ENCODE peak calls at places on chromosomes 2 and 18, in seven cellular contexts. C is OCI-LY7, N is kidney, A is colonic mucosa, Z is heart left ventricle, L is AG04450, B is dorsolateral prefrontal cortex. J is an unnamed sample.

GRCh38 chr18:50424877-50425690 is 50.2 kb downstream of the SKA1 start:
- DNase-seq in C (no peak), N (no peak), A (no peak), Z (peak), L (no peak), B (no peak), J (no peak)

GRCh38 chr2:64727013-64727767 is 73.5 kb upstream of the SERTAD2 start:
- DNase-seq in C (peak), N (no peak), A (no peak), Z (no peak), L (no peak), B (no peak), J (no peak)

GRCh38 chr18:11669271-11669947 is 19.7 kb upstream of the GNAL start:
- DNase-seq in C (no peak), N (no peak), A (no peak), Z (no peak), L (no peak), B (no peak), J (no peak)

GRCh38 chr2:237743561-237744269 is 54.9 kb upstream of the RBM44 start:
- DNase-seq in C (no peak), N (no peak), A (no peak), Z (no peak), L (no peak), B (no peak), J (no peak)

GRCh38 chr2:176637497-176638166 is 368.4 kb downstream of the MTX2 start:
- DNase-seq in C (no peak), N (peak), A (peak), Z (peak), L (no peak), B (no peak), J (no peak)

GRCh38 chr2:85971369-85971768 is 82.6 kb upstream of the ST3GAL5 start:
- DNase-seq in C (no peak), N (no peak), A (no peak), Z (no peak), L (peak), B (no peak), J (no peak)

GRCh38 chr2:63743976-63744331 is 97.7 kb upstream of the UGP2 start:
- DNase-seq in C (no peak), N (no peak), A (no peak), Z (no peak), L (no peak), B (no peak), J (no peak)

GRCh38 chr2:194591192-194591591 is 1065.8 kb upstream of the SLC39A10 start:
- DNase-seq in C (no peak), N (no peak), A (no peak), Z (no peak), L (no peak), B (no peak), J (no peak)

GRCh38 chr2:88628569-88628939 is 1.3 kb upstream of the EIF2AK3 start:
- DNase-seq in C (no peak), N (no peak), A (peak), Z (no peak), L (no peak), B (no peak), J (no peak)

GRCh38 chr2:228446732-228447131 is 265.2 kb upstream of the SPHKAP start:
- DNase-seq in C (no peak), N (no peak), A (no peak), Z (peak), L (no peak), B (peak), J (no peak)

GRCh38 chr2:73103018-73103542 is 9.7 kb downstream of the RAB11FIP5 start:
- DNase-seq in C (no peak), N (no peak), A (peak), Z (no peak), L (no peak), B (no peak), J (no peak)

GRCh38 chr2:64234785-64235184 is 90.6 kb upstream of the PELI1 start:
- DNase-seq in C (no peak), N (no peak), A (no peak), Z (no peak), L (no peak), B (no peak), J (no peak)

GRCh38 chr2:83305758-83306378 is 1153.2 kb downstream of the SUCLG1 start:
- DNase-seq in C (no peak), N (no peak), A (no peak), Z (no peak), L (no peak), B (no peak), J (no peak)

GRCh38 chr2:60559880-60560279 is 6.4 kb upstream of the BCL11A start:
- DNase-seq in C (no peak), N (no peak), A (no peak), Z (no peak), L (no peak), B (no peak), J (no peak)

GRCh38 chr2:236337465-236338325 is 73.5 kb upstream of the ASB18 start:
- DNase-seq in C (no peak), N (peak), A (no peak), Z (no peak), L (no peak), B (no peak), J (no peak)

GRCh38 chr18:23939896-23940295 is 74.7 kb upstream of the TTC39C start:
- DNase-seq in C (no peak), N (no peak), A (no peak), Z (no peak), L (no peak), B (no peak), J (no peak)

GRCh38 chr2:226403360-226403759 is 396.3 kb downstream of the IRS1 start:
- DNase-seq in C (no peak), N (no peak), A (no peak), Z (no peak), L (no peak), B (no peak), J (no peak)

GRCh38 chr2:68577183-68577582 is 66.2 kb upstream of the PROKR1 start:
- DNase-seq in C (no peak), N (no peak), A (no peak), Z (no peak), L (no peak), B (no peak), J (no peak)

GRCh38 chr18:39205565-39205964 is 1640.0 kb upstream of the CELF4 start:
- DNase-seq in C (no peak), N (no peak), A (no peak), Z (no peak), L (no peak), B (no peak), J (no peak)

GRCh38 chr18:5628512-5629255 is 84.9 kb upstream of the EPB41L3 start:
- DNase-seq in C (no peak), N (peak), A (peak), Z (peak), L (no peak), B (peak), J (no peak)

GRCh38 chr2:180205616-180206271 is 198.6 kb upstream of the CWC22 start:
- DNase-seq in C (no peak), N (no peak), A (no peak), Z (no peak), L (no peak), B (no peak), J (no peak)

GRCh38 chr18:21391074-21391673 is 149.1 kb downstream of the GREB1L start:
- DNase-seq in C (no peak), N (no peak), A (no peak), Z (no peak), L (no peak), B (no peak), J (peak)

GRCh38 chr2:143435112-143435511 is 305.9 kb downstream of the ARHGAP15 start:
- DNase-seq in C (no peak), N (no peak), A (no peak), Z (no peak), L (no peak), B (no peak), J (no peak)
- H3K4me3 ChIP-seq in C (no peak), N (no peak), A (no peak), Z (peak), L (no peak), B (no peak), J (no peak)

GRCh38 chr2:219488844-219489194 is 9.9 kb upstream of the GMPPA start:
- DNase-seq in C (no peak), N (no peak), A (no peak), Z (no peak), L (no peak), B (no peak), J (no peak)

GRCh38 chr2:219489315-219489714 is 9.4 kb upstream of the GMPPA start:
- DNase-seq in C (no peak), N (no peak), A (no peak), Z (no peak), L (no peak), B (no peak), J (no peak)

GRCh38 chr2:219491278-219491967 is 7.3 kb upstream of the GMPPA start:
- DNase-seq in C (no peak), N (no peak), A (no peak), Z (peak), L (no peak), B (no peak), J (no peak)

GRCh38 chr2:219490600-219491130 is 8.0 kb upstream of the GMPPA start:
- DNase-seq in C (no peak), N (no peak), A (no peak), Z (no peak), L (no peak), B (no peak), J (no peak)

GRCh38 chr2:219490186-219490585 is 8.5 kb upstream of the GMPPA start:
- DNase-seq in C (no peak), N (no peak), A (no peak), Z (no peak), L (no peak), B (no peak), J (no peak)
- TF ChIP-seq CTCF in C (no peak), N (no peak), A (no peak), Z (no peak), L (no peak), B (no peak), J (no peak)

DNA sequence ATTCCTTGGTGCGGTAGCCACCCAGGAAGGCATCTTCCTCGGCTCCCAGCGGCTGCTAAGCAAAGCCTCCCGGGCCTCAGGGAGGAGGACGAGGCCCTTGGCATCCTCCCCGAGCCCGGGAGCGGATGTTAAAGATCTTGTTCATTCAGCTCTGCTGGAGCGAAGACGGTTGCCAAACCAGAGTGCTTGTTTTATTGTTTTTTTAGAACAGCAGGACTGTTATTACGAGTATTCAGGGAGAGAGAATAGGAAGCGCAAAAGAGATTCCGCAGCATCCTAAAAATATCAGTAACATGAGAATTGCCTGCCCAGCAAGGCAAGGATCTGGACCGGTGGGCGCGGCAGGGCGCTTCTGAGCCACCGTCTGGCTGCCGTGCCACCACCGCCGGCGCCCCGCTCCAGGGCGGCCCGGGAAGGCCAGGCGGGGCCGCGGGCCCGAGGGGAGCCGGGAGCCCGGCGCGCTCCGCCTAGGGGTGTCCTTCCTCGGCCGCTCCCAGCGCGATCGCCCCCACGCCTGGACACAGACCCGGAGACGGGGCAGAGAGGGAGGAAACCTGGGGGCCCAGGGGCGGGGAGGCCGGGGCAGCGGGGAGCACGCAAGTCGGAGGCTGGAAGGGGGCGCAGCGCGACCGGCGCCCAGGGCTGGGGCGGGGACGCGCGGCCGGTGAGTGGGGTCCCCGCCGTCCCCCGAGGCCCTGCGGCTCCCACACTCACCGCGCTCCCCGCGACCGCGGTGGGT is 850 bp downstream of the CYS1 start:
- DNase-seq in C (peak), N (peak), A (no peak), Z (no peak), L (no peak), B (no peak), J (no peak)
- H3K4me3 ChIP-seq in C (no peak), N (peak), A (peak), Z (peak), L (peak), B (peak), J (peak)

GRCh38 chr2:19851116-19851515 is 50.7 kb downstream of the TTC32 start:
- DNase-seq in C (no peak), N (no peak), A (no peak), Z (no peak), L (no peak), B (no peak), J (no peak)
- TF ChIP-seq CTCF in C (no peak), N (no peak), A (no peak), Z (no peak), L (peak), B (no peak), J (peak)

GRCh38 chr2:222892321-222892720 is 31.5 kb downstream of the ACSL3 start:
- DNase-seq in C (no peak), N (no peak), A (no peak), Z (no peak), L (no peak), B (no peak), J (no peak)
- H3K4me3 ChIP-seq in C (no peak), N (no peak), A (no peak), Z (no peak), L (no peak), B (no peak), J (no peak)

GRCh38 chr2:74137651-74138050 is 10.1 kb downstream of the BOLA3 start:
- DNase-seq in C (no peak), N (no peak), A (no peak), Z (no peak), L (no peak), B (no peak), J (no peak)

GRCh38 chr2:74138219-74138951 is 9.3 kb downstream of the BOLA3 start:
- DNase-seq in C (no peak), N (no peak), A (no peak), Z (no peak), L (no peak), B (no peak), J (no peak)

GRCh38 chr2:74146929-74147728 is 583 bp downstream of the BOLA3 start:
- DNase-seq in C (peak), N (no peak), A (no peak), Z (no peak), L (no peak), B (no peak), J (no peak)

GRCh38 chr2:74138952-74139323 is 8.8 kb downstream of the BOLA3 start:
- DNase-seq in C (no peak), N (no peak), A (no peak), Z (no peak), L (no peak), B (no peak), J (no peak)

GRCh38 chr2:74142340-74142739 is 5.4 kb downstream of the BOLA3 start:
- DNase-seq in C (peak), N (no peak), A (no peak), Z (no peak), L (no peak), B (no peak), J (no peak)
- TF ChIP-seq CTCF in C (peak), N (peak), A (no peak), Z (no peak), L (peak), B (no peak), J (peak)

GRCh38 chr2:46915281-46915810 is at the start of gene MCFD2:
- DNase-seq in C (no peak), N (peak), A (peak), Z (peak), L (no peak), B (no peak), J (no peak)

GRCh38 chr2:46914578-46915230 is 902 bp downstream of the MCFD2 start:
- DNase-seq in C (no peak), N (no peak), A (no peak), Z (no peak), L (no peak), B (no peak), J (no peak)

GRCh38 chr2:46915811-46916630 is 415 bp upstream of the MCFD2 start:
- DNase-seq in C (peak), N (peak), A (peak), Z (peak), L (peak), B (peak), J (no peak)

GRCh38 chr2:46909771-46910419 is 5.7 kb downstream of the MCFD2 start:
- DNase-seq in C (no peak), N (no peak), A (peak), Z (no peak), L (no peak), B (no peak), J (peak)

GRCh38 chr2:46913471-46914381 is 1.9 kb downstream of the MCFD2 start:
- DNase-seq in C (no peak), N (no peak), A (peak), Z (no peak), L (no peak), B (no peak), J (no peak)
- H3K4me3 ChIP-seq in C (peak), N (peak), A (no peak), Z (peak), L (peak), B (peak), J (peak)

GRCh38 chr2:15782009-15782751 is 158.2 kb upstream of the MYCN start:
- DNase-seq in C (no peak), N (no peak), A (no peak), Z (no peak), L (no peak), B (no peak), J (peak)

GRCh38 chr2:15780234-15780633 is 160.1 kb upstream of the MYCN start:
- DNase-seq in C (no peak), N (no peak), A (no peak), Z (no peak), L (no peak), B (no peak), J (no peak)

GRCh38 chr2:15779381-15780041 is 160.8 kb upstream of the MYCN start:
- DNase-seq in C (no peak), N (no peak), A (no peak), Z (no peak), L (no peak), B (no peak), J (no peak)

GRCh38 chr2:15782769-15783294 is 157.5 kb upstream of the MYCN start:
- DNase-seq in C (no peak), N (no peak), A (no peak), Z (no peak), L (no peak), B (no peak), J (no peak)

GRCh38 chr2:15780912-15781574 is 159.3 kb upstream of the MYCN start:
- DNase-seq in C (no peak), N (no peak), A (no peak), Z (no peak), L (no peak), B (no peak), J (no peak)
- TF ChIP-seq CTCF in C (no peak), N (no peak), A (no peak), Z (no peak), L (no peak), B (no peak), J (no peak)

GRCh38 chr2:44268259-44268649 is 7.0 kb upstream of the SLC3A1 start:
- DNase-seq in C (no peak), N (no peak), A (no peak), Z (no peak), L (no peak), B (no peak), J (peak)
- H3K4me3 ChIP-seq in C (no peak), N (peak), A (no peak), Z (no peak), L (no peak), B (no peak), J (no peak)

J was measured in epithelial cell of proximal tubule.